ENCODE peak calls at places on chromosome 20, in four cellular contexts. M is fibroblast of pulmonary artery, F is kidney epithelial cell, N is fibroblast of mammary gland. J is an unnamed sample.

GRCh38 chr20:835220-836045 is 1.9 kb downstream of the FAM110A start:
- DNase-seq in M (no peak), F (no peak), N (no peak), J (no peak)

GRCh38 chr20:2387180-2387577 is 6.5 kb downstream of the TGM6 start:
- DNase-seq in M (peak; percentile 33), F (no peak), N (peak; percentile 43), J (peak; percentile 13)

GRCh38 chr20:15475483-15475882 is 1097.8 kb downstream of the KIF16B start:
- DNase-seq in M (no peak), F (peak; percentile 4), N (no peak), J (no peak)

GRCh38 chr20:43895235-43895634 is 19.4 kb upstream of the TOX2 start:
- DNase-seq in M (peak; percentile 63), F (no peak), N (peak; percentile 85), J (peak; percentile 82)

GRCh38 chr20:25309395-25310267 is 61.7 kb downstream of the PYGB start:
- DNase-seq in M (peak; percentile 50), F (peak; percentile 75), N (peak; percentile 97), J (peak; percentile 86)

GRCh38 chr20:61566691-61567090 is 314.6 kb downstream of the CDH4 start:
- DNase-seq in M (no peak), F (no peak), N (no peak), J (no peak)

GRCh38 chr20:44990425-44990824 is 24.1 kb downstream of the STK4 start:
- DNase-seq in M (peak; percentile 17), F (no peak), N (peak; percentile 44), J (peak; percentile 37)

GRCh38 chr20:57654363-57654997 is 34.3 kb upstream of the ZBP1 start:
- DNase-seq in M (peak; percentile 69), F (no peak), N (peak; percentile 55), J (peak; percentile 46)

GRCh38 chr20:62426678-62427077 is 661 bp downstream of the RBBP8NL start:
- DNase-seq in M (no peak), F (no peak), N (no peak), J (no peak)

GRCh38 chr20:53070714-53071392 is 98.7 kb downstream of the TSHZ2 start:
- DNase-seq in M (no peak), F (no peak), N (peak; percentile 38), J (no peak)

GRCh38 chr20:48722002-48722731 is 105.6 kb downstream of the PREX1 start:
- DNase-seq in M (peak; percentile 84), F (peak; percentile 28), N (no peak), J (peak; percentile 81)
- H3K4me3 ChIP-seq in M (no peak overlapping the region), F (no peak overlapping the region), N (no peak overlapping the region), J (no peak overlapping the region)

GRCh38 chr20:64119681-64120341 is 12.4 kb upstream of the NPBWR2 start:
- DNase-seq in M (peak; percentile 7), F (no peak), N (peak; percentile 3), J (no peak)
- H3K4me3 ChIP-seq in M (no peak overlapping the region), F (peak overlapping the region; percentile 9), N (no peak overlapping the region), J (no peak overlapping the region)

GRCh38 chr20:35171753-35172433 is at the start of gene PROCR:
- DNase-seq in M (peak; percentile 93), F (peak; percentile 93), N (peak; percentile 95), J (peak; percentile 87)
- H3K4me3 ChIP-seq in M (peak within 1 kb of the TSS; percentile 61), F (peak within 1 kb of the TSS; percentile 38), N (peak within 1 kb of the TSS; percentile 62), J (peak within 1 kb of the TSS; percentile 59)

GRCh38 chr20:59032023-59032712 is at the start of gene ATP5F1E:
- DNase-seq in M (peak; percentile 92), F (peak; percentile 69), N (peak; percentile 85), J (peak; percentile 95)

GRCh38 chr20:59035381-59035780 is 3.2 kb upstream of the ATP5F1E start:
- DNase-seq in M (no peak), F (no peak), N (no peak), J (no peak)

GRCh38 chr20:59033093-59033492 is 958 bp upstream of the ATP5F1E start:
- DNase-seq in M (no peak), F (no peak), N (no peak), J (no peak)

GRCh38 chr20:59032713-59033059 is 551 bp upstream of the ATP5F1E start:
- DNase-seq in M (no peak), F (no peak), N (peak; percentile 37), J (no peak)

DNA sequence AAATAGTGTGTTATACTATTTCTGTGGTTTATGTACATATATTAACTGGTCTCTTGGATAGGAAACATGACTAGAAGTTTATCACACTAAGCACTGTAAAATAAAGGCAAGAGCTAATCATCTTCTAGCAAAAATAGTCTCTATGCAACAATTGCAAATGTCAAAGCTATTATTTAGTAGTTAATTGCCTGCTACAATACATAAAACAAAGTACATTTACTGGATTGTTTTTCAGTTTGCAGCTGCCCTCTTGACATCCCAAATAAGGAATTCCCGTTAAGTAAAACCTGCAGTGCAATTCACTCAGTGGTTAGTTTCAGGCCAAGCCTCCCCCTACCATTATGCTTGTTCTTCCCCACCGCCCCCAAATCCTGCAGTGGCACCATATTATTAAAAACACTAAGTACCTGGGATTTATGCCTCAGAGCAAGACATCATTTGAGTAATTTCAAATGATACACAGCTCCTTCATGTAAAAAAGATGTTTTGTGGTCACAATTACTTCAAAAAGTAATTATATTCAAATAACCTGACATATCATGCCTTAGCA is 1.6 kb upstream of the ATP5F1E start:
- DNase-seq in M (no peak), F (no peak), N (no peak), J (no peak)
- H3K4me3 ChIP-seq in M (no peak overlapping the region), F (no peak overlapping the region), N (no peak overlapping the region), J (no peak overlapping the region)

J was measured in AG10803.